ENCODE peak calls at places on chromosomes 16 and 17, in ten cellular contexts. One of them, this sample, is unnamed.

GRCh38 chr17:82520041-82520910 is 744 bp downstream of the FOXK2 start:
- DNase-seq in tibial nerve: no peak
- DNase-seq in stomach: no peak
- DNase-seq in heart left ventricle: peak; percentile 66
- DNase-seq in transverse colon: no peak
- DNase-seq in esophagus squamous epithelium: no peak
- DNase-seq in uterus: peak; percentile 33
- DNase-seq in A549: no peak
- DNase-seq in esophagus muscularis mucosa: no peak
- DNase-seq in vagina: no peak
- DNase-seq in this sample: no peak

GRCh38 chr17:82791532-82791931 is 39.7 kb downstream of the TBCD start:
- DNase-seq in A549: no peak
- DNase-seq in heart left ventricle: no peak
- DNase-seq in tibial nerve: no peak
- DNase-seq in uterus: no peak
- DNase-seq in vagina: no peak
- DNase-seq in esophagus muscularis mucosa: no peak
- DNase-seq in esophagus squamous epithelium: no peak
- DNase-seq in stomach: no peak
- DNase-seq in transverse colon: no peak
- DNase-seq in this sample: no peak

GRCh38 chr17:38925263-38925995 is at the start of gene LASP1NB:
- DNase-seq in esophagus muscularis mucosa: peak; percentile 55
- DNase-seq in tibial nerve: no peak
- DNase-seq in transverse colon: no peak
- DNase-seq in vagina: no peak
- DNase-seq in esophagus squamous epithelium: no peak
- DNase-seq in heart left ventricle: no peak
- DNase-seq in stomach: peak; percentile 25
- DNase-seq in uterus: peak; percentile 69
- DNase-seq in A549: no peak
- DNase-seq in this sample: no peak

GRCh38 chr16:87946596-87947350 is 4.5 kb upstream of the BANP start:
- DNase-seq in A549: no peak
- DNase-seq in vagina: no peak
- DNase-seq in uterus: no peak
- DNase-seq in stomach: no peak
- DNase-seq in esophagus muscularis mucosa: no peak
- DNase-seq in transverse colon: no peak
- DNase-seq in esophagus squamous epithelium: no peak
- DNase-seq in tibial nerve: no peak
- DNase-seq in heart left ventricle: no peak
- DNase-seq in this sample: no peak

GRCh38 chr17:82204831-82205719 is 7.6 kb downstream of the CCDC57 start:
- DNase-seq in esophagus muscularis mucosa: no peak
- DNase-seq in heart left ventricle: no peak
- DNase-seq in uterus: no peak
- DNase-seq in esophagus squamous epithelium: no peak
- DNase-seq in tibial nerve: no peak
- DNase-seq in A549: peak; percentile 68
- DNase-seq in transverse colon: no peak
- DNase-seq in vagina: no peak
- DNase-seq in stomach: no peak
- DNase-seq in this sample: no peak

GRCh38 chr16:2964416-2965223 is 545 bp downstream of the KREMEN2 start:
- DNase-seq in stomach: peak; percentile 39
- DNase-seq in A549: peak; percentile 84
- DNase-seq in transverse colon: peak; percentile 58
- DNase-seq in esophagus squamous epithelium: no peak
- DNase-seq in uterus: no peak
- DNase-seq in tibial nerve: no peak
- DNase-seq in vagina: no peak
- DNase-seq in heart left ventricle: no peak
- DNase-seq in esophagus muscularis mucosa: no peak
- DNase-seq in this sample: no peak

GRCh38 chr17:78324391-78325075 is 35.3 kb downstream of the SOCS3 start:
- DNase-seq in esophagus muscularis mucosa: peak; percentile 97
- DNase-seq in vagina: peak; percentile 97
- DNase-seq in stomach: no peak
- DNase-seq in transverse colon: peak; percentile 60
- DNase-seq in uterus: peak; percentile 87
- DNase-seq in tibial nerve: peak; percentile 77
- DNase-seq in heart left ventricle: peak; percentile 93
- DNase-seq in esophagus squamous epithelium: no peak
- DNase-seq in A549: peak; percentile 66
- DNase-seq in this sample: peak; percentile 47

GRCh38 chr17:31394544-31394943 is 3.1 kb downstream of the RAB11FIP4 start:
- DNase-seq in vagina: no peak
- DNase-seq in esophagus squamous epithelium: no peak
- DNase-seq in stomach: peak; percentile 53
- DNase-seq in transverse colon: no peak
- DNase-seq in tibial nerve: peak; percentile 55
- DNase-seq in heart left ventricle: peak; percentile 76
- DNase-seq in esophagus muscularis mucosa: no peak
- DNase-seq in A549: peak; percentile 46
- DNase-seq in uterus: peak; percentile 36
- DNase-seq in this sample: no peak

GRCh38 chr17:36858119-36859002 is 78.9 kb upstream of the LHX1 start:
- DNase-seq in vagina: no peak
- DNase-seq in transverse colon: no peak
- DNase-seq in stomach: no peak
- DNase-seq in esophagus squamous epithelium: no peak
- DNase-seq in esophagus muscularis mucosa: no peak
- DNase-seq in A549: no peak
- DNase-seq in tibial nerve: no peak
- DNase-seq in heart left ventricle: no peak
- DNase-seq in uterus: no peak
- DNase-seq in this sample: no peak

DNA sequence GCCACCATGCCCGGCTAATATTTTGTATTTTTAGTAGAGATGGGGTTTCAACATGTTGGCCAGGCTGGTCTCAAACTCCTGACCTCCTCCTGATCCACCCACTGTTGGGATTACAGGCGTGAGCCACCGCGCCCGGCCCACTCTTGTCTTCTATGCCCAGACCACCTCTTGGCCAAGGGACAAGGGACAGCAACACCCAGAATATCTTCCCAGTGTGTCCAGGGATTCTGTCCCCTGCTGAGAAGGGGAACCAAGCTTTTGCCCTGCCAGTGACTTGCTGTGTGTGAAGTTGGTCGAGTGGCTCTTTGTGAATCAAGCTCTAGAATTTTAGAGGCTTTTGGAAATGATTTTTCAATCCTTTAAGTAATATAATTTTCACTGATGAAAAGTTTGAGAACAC is 1.7 kb upstream of the MPO start:
- DNase-seq in esophagus squamous epithelium: no peak
- DNase-seq in esophagus muscularis mucosa: no peak
- DNase-seq in heart left ventricle: no peak
- DNase-seq in stomach: no peak
- DNase-seq in A549: no peak
- DNase-seq in vagina: no peak
- DNase-seq in tibial nerve: no peak
- DNase-seq in transverse colon: no peak
- DNase-seq in uterus: no peak
- DNase-seq in this sample: no peak
- H3K27ac ChIP-seq in esophagus squamous epithelium: no peak overlapping the region
- H3K27ac ChIP-seq in esophagus muscularis mucosa: no peak overlapping the region
- H3K27ac ChIP-seq in heart left ventricle: no peak overlapping the region
- H3K27ac ChIP-seq in stomach: no peak overlapping the region
- H3K27ac ChIP-seq in A549: no peak overlapping the region
- H3K27ac ChIP-seq in vagina: no peak overlapping the region
- H3K27ac ChIP-seq in tibial nerve: no peak overlapping the region
- H3K27ac ChIP-seq in transverse colon: no peak overlapping the region
- H3K27ac ChIP-seq in uterus: no peak overlapping the region
- H3K27ac ChIP-seq in this sample: no peak overlapping the region

GRCh38 chr17:74584714-74585113 is 7.4 kb downstream of the CD300LD start:
- DNase-seq in transverse colon: no peak
- DNase-seq in stomach: no peak
- DNase-seq in esophagus squamous epithelium: no peak
- DNase-seq in A549: no peak
- DNase-seq in vagina: no peak
- DNase-seq in esophagus muscularis mucosa: no peak
- DNase-seq in uterus: no peak
- DNase-seq in tibial nerve: no peak
- DNase-seq in heart left ventricle: no peak
- DNase-seq in this sample: no peak
- TF ChIP-seq POLR2A in transverse colon: no peak
- TF ChIP-seq POLR2A in stomach: no peak
- TF ChIP-seq POLR2A in esophagus squamous epithelium: no peak
- TF ChIP-seq POLR2A in A549: no peak
- TF ChIP-seq POLR2A in vagina: no peak
- TF ChIP-seq POLR2A in esophagus muscularis mucosa: no peak
- TF ChIP-seq POLR2A in uterus: no peak
- TF ChIP-seq POLR2A in tibial nerve: no peak
- TF ChIP-seq POLR2A in heart left ventricle: no peak
- TF ChIP-seq POLR2A in this sample: no peak

GRCh38 chr16:20678242-20678641 is 19.2 kb downstream of the ACSM1 start:
- DNase-seq in transverse colon: no peak
- DNase-seq in uterus: no peak
- DNase-seq in vagina: no peak
- DNase-seq in esophagus squamous epithelium: no peak
- DNase-seq in heart left ventricle: no peak
- DNase-seq in tibial nerve: no peak
- DNase-seq in esophagus muscularis mucosa: no peak
- DNase-seq in stomach: no peak
- DNase-seq in A549: no peak
- DNase-seq in this sample: no peak

GRCh38 chr16:20676268-20676828 is 21.1 kb downstream of the ACSM1 start:
- DNase-seq in A549: no peak
- DNase-seq in esophagus squamous epithelium: no peak
- DNase-seq in esophagus muscularis mucosa: no peak
- DNase-seq in stomach: peak; percentile 33
- DNase-seq in heart left ventricle: no peak
- DNase-seq in uterus: peak; percentile 29
- DNase-seq in tibial nerve: no peak
- DNase-seq in transverse colon: peak; percentile 11
- DNase-seq in vagina: no peak
- DNase-seq in this sample: no peak

GRCh38 chr16:20674684-20675487 is 22.6 kb downstream of the ACSM1 start:
- DNase-seq in vagina: no peak
- DNase-seq in uterus: peak; percentile 31
- DNase-seq in tibial nerve: no peak
- DNase-seq in transverse colon: no peak
- DNase-seq in esophagus muscularis mucosa: no peak
- DNase-seq in esophagus squamous epithelium: no peak
- DNase-seq in A549: no peak
- DNase-seq in heart left ventricle: no peak
- DNase-seq in stomach: no peak
- DNase-seq in this sample: no peak

GRCh38 chr16:20675488-20676267 is 21.8 kb downstream of the ACSM1 start:
- DNase-seq in stomach: peak; percentile 72
- DNase-seq in esophagus squamous epithelium: no peak
- DNase-seq in heart left ventricle: no peak
- DNase-seq in uterus: peak; percentile 24
- DNase-seq in vagina: no peak
- DNase-seq in tibial nerve: no peak
- DNase-seq in A549: no peak
- DNase-seq in transverse colon: peak; percentile 79
- DNase-seq in esophagus muscularis mucosa: no peak
- DNase-seq in this sample: peak; percentile 52

GRCh38 chr16:20676867-20677266 is 20.6 kb downstream of the ACSM1 start:
- DNase-seq in A549: no peak
- DNase-seq in esophagus squamous epithelium: no peak
- DNase-seq in tibial nerve: no peak
- DNase-seq in heart left ventricle: no peak
- DNase-seq in uterus: no peak
- DNase-seq in transverse colon: no peak
- DNase-seq in stomach: no peak
- DNase-seq in vagina: no peak
- DNase-seq in esophagus muscularis mucosa: no peak
- DNase-seq in this sample: no peak
- H3K27ac ChIP-seq in A549: no peak overlapping the region
- H3K27ac ChIP-seq in esophagus squamous epithelium: no peak overlapping the region
- H3K27ac ChIP-seq in tibial nerve: no peak overlapping the region
- H3K27ac ChIP-seq in heart left ventricle: no peak overlapping the region
- H3K27ac ChIP-seq in uterus: peak overlapping the region; percentile 94
- H3K27ac ChIP-seq in transverse colon: peak overlapping the region; percentile 92
- H3K27ac ChIP-seq in stomach: peak overlapping the region; percentile 82
- H3K27ac ChIP-seq in vagina: no peak overlapping the region
- H3K27ac ChIP-seq in esophagus muscularis mucosa: no peak overlapping the region
- H3K27ac ChIP-seq in this sample: no peak overlapping the region

GRCh38 chr16:70429888-70430666 is 8.8 kb downstream of the ST3GAL2 start:
- DNase-seq in uterus: no peak
- DNase-seq in esophagus muscularis mucosa: no peak
- DNase-seq in tibial nerve: no peak
- DNase-seq in vagina: no peak
- DNase-seq in heart left ventricle: no peak
- DNase-seq in transverse colon: no peak
- DNase-seq in A549: no peak
- DNase-seq in stomach: no peak
- DNase-seq in esophagus squamous epithelium: no peak
- DNase-seq in this sample: no peak
- TF ChIP-seq POLR2A in uterus: no peak
- TF ChIP-seq POLR2A in esophagus muscularis mucosa: no peak
- TF ChIP-seq POLR2A in tibial nerve: no peak
- TF ChIP-seq POLR2A in vagina: no peak
- TF ChIP-seq POLR2A in heart left ventricle: no peak
- TF ChIP-seq POLR2A in transverse colon: no peak
- TF ChIP-seq POLR2A in A549: no peak
- TF ChIP-seq POLR2A in stomach: no peak
- TF ChIP-seq POLR2A in esophagus squamous epithelium: no peak
- TF ChIP-seq POLR2A in this sample: no peak

DNA sequence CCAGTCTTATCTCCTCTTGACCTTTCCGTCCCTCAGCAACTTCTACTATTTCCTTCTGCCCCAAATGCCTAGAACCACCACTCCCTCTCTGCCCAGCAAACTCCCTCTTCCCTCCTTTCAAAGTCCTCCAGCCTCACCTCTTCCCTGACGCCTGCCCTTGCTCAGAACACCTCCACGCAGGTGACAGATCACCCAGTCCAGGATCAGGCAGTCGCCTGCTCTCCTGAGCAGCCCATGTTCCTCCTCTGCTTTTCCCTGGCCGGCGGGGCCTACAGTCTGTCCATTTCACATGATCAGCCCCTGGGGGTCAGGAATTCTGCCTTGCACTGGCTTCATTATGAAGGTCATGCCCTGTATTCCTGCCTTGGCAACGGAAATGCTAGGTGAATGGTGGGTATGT is 422 bp downstream of the CD300LF start:
- DNase-seq in A549: no peak
- DNase-seq in uterus: no peak
- DNase-seq in esophagus muscularis mucosa: no peak
- DNase-seq in stomach: no peak
- DNase-seq in vagina: no peak
- DNase-seq in transverse colon: no peak
- DNase-seq in esophagus squamous epithelium: no peak
- DNase-seq in tibial nerve: no peak
- DNase-seq in heart left ventricle: no peak
- DNase-seq in this sample: no peak
- H3K27ac ChIP-seq in A549: no peak overlapping the region
- H3K27ac ChIP-seq in uterus: no peak overlapping the region
- H3K27ac ChIP-seq in esophagus muscularis mucosa: no peak overlapping the region
- H3K27ac ChIP-seq in stomach: no peak overlapping the region
- H3K27ac ChIP-seq in vagina: no peak overlapping the region
- H3K27ac ChIP-seq in transverse colon: no peak overlapping the region
- H3K27ac ChIP-seq in esophagus squamous epithelium: no peak overlapping the region
- H3K27ac ChIP-seq in tibial nerve: no peak overlapping the region
- H3K27ac ChIP-seq in heart left ventricle: no peak overlapping the region
- H3K27ac ChIP-seq in this sample: no peak overlapping the region